ENCODE peak calls at places on chromosome 14, in four cellular contexts. L is IMR-90, N is NCI-H1105 treated with DMSO at 0.1 percent for 48 hours, Y is suprapubic skin. A is an unnamed sample.
A peak's percentile ranks its signal among the peaks of the same experiment; 100 is the strongest.

GRCh38 chr14:51097287-51097686 is 2.4 kb upstream of the TRIM9 start:
- DNase-seq in L (no peak), N (no peak), Y (no peak), A (no peak)

GRCh38 chr14:50926851-50927386 is 17.4 kb downstream of the PYGL start:
- DNase-seq in L (no peak), N (no peak), Y (no peak), A (no peak)

GRCh38 chr14:29926228-29926627 is 1.4 kb downstream of the PRKD1 start:
- DNase-seq in L (no peak), N (no peak), Y (no peak), A (no peak)

GRCh38 chr14:106513302-106513701 is 986.9 kb downstream of the TMEM121 start:
- DNase-seq in L (no peak), N (no peak), Y (no peak), A (no peak)

GRCh38 chr14:99727096-99727870 is 43.2 kb downstream of the CYP46A1 start:
- DNase-seq in L (no peak), N (no peak), Y (peak; percentile 65), A (no peak)

GRCh38 chr14:50362791-50363733 is 33.6 kb downstream of the CDKL1 start:
- DNase-seq in L (peak; percentile 14), N (no peak), Y (no peak), A (no peak)

GRCh38 chr14:54487771-54488170 is 1.0 kb downstream of the GMFB start:
- DNase-seq in L (peak; percentile 53), N (no peak), Y (no peak), A (peak; percentile 59)

GRCh38 chr14:92615451-92615850 is 101.9 kb downstream of the RIN3 start:
- DNase-seq in L (no peak), N (no peak), Y (no peak), A (no peak)

GRCh38 chr14:106308839-106309389 is 782.5 kb downstream of the TMEM121 start:
- DNase-seq in L (no peak), N (no peak), Y (no peak), A (no peak)

GRCh38 chr14:104171948-104172347 is 33.6 kb downstream of the KIF26A start:
- DNase-seq in L (no peak), N (no peak), Y (no peak), A (no peak)

GRCh38 chr14:81655423-81656314 is 122.0 kb upstream of the SEL1L start:
- DNase-seq in L (no peak), N (no peak), Y (no peak), A (no peak)

GRCh38 chr14:22122227-22123187 is 448.9 kb upstream of the OR4E1 start:
- DNase-seq in L (peak; percentile 5), N (no peak), Y (no peak), A (no peak)

GRCh38 chr14:76784881-76785280 is 23.6 kb downstream of the VASH1 start:
- DNase-seq in L (peak; percentile 75), N (peak; percentile 58), Y (no peak), A (peak; percentile 73)

GRCh38 chr14:22791302-22791701 is 23.9 kb downstream of the SLC7A7 start:
- DNase-seq in L (peak; percentile 91), N (no peak), Y (no peak), A (no peak)

GRCh38 chr14:77616133-77616453 is 344 bp downstream of the SPTLC2 start:
- DNase-seq in L (no peak), N (no peak), Y (no peak), A (no peak)

GRCh38 chr14:89139404-89140247 is 277.4 kb downstream of the FOXN3 start:
- DNase-seq in L (no peak), N (no peak), Y (no peak), A (peak; percentile 76)

GRCh38 chr14:57486767-57487379 is 6.8 kb downstream of the CCDC198 start:
- DNase-seq in L (peak; percentile 41), N (peak; percentile 72), Y (no peak), A (peak; percentile 64)

GRCh38 chr14:69088523-69089445 is 64.1 kb downstream of the DCAF5 start:
- DNase-seq in L (peak; percentile 70), N (no peak), Y (no peak), A (no peak)

GRCh38 chr14:42193426-42193766 is 586.7 kb downstream of the LRFN5 start:
- DNase-seq in L (no peak), N (no peak), Y (no peak), A (no peak)

GRCh38 chr14:69574266-69574953 is at the start of gene CCDC177:
- DNase-seq in L (peak; percentile 48), N (peak; percentile 88), Y (no peak), A (peak; percentile 68)

GRCh38 chr14:100822007-100822406 is 3.9 kb upstream of the MEG3 start:
- DNase-seq in L (no peak), N (no peak), Y (no peak), A (no peak)

A was measured in NCI-H510A treated with DMSO at 0.1 percent for 48 hours.